ENCODE peak calls at places on chromosomes 2 and 18, in seven cellular contexts. Q is lower leg skin, E is upper lobe of left lung, O is fibroblast of villous mesenchyme, A is epithelial cell of esophagus, V is uterus, N is psoas muscle. K is an unnamed sample.

GRCh38 chr18:27057459-27058302 is 127.4 kb downstream of the CHST9 start:
- DNase-seq in O (no peak), A (no peak), V (peak; percentile 19), N (no peak), E (no peak), Q (no peak), K (peak; percentile 58)

GRCh38 chr2:21451418-21451817 is 327.6 kb downstream of the TDRD15 start:
- DNase-seq in N (no peak), V (no peak), Q (no peak), A (peak; percentile 10), O (no peak), E (no peak), K (no peak)

GRCh38 chr18:32934201-32934600 is 161.4 kb upstream of the KLHL14 start:
- DNase-seq in O (no peak), E (no peak), N (no peak), Q (no peak), A (no peak), V (no peak), K (no peak)

GRCh38 chr2:27494284-27494943 is 586 bp downstream of the FNDC4 start:
- DNase-seq in E (no peak), V (peak; percentile 30), A (no peak), Q (no peak), N (peak; percentile 75), O (peak; percentile 35), K (no peak)

GRCh38 chr18:53567935-53568574 is 656.4 kb downstream of the MBD2 start:
- DNase-seq in V (no peak), O (peak; percentile 18), Q (no peak), A (peak; percentile 35), N (no peak), E (no peak), K (peak; percentile 1)

GRCh38 chr18:25399554-25399953 is 47.6 kb upstream of the ZNF521 start:
- DNase-seq in Q (no peak), N (no peak), A (no peak), E (no peak), V (no peak), O (peak; percentile 21), K (no peak)

GRCh38 chr2:68764781-68765385 is 30.3 kb downstream of the ARHGAP25 start:
- DNase-seq in A (no peak), N (no peak), O (peak; percentile 92), Q (no peak), V (no peak), E (no peak), K (no peak)

GRCh38 chr2:100767224-100767653 is 52.7 kb upstream of the NPAS2 start:
- DNase-seq in O (peak; percentile 80), V (no peak), Q (no peak), N (no peak), E (no peak), A (peak; percentile 58), K (peak; percentile 59)

GRCh38 chr2:128442053-128442751 is 123.5 kb upstream of the HS6ST1 start:
- DNase-seq in V (no peak), E (peak; percentile 44), Q (peak; percentile 29), O (peak; percentile 93), A (no peak), N (no peak), K (peak; percentile 86)

GRCh38 chr2:23670245-23670592 is 256.7 kb downstream of the ATAD2B start:
- DNase-seq in N (no peak), O (no peak), A (no peak), Q (no peak), V (no peak), E (no peak), K (no peak)

GRCh38 chr2:145277922-145278321 is 758.0 kb upstream of the ZEB2 start:
- DNase-seq in N (no peak), A (peak; percentile 26), V (no peak), O (no peak), E (no peak), Q (no peak), K (no peak)

GRCh38 chr18:74899554-74899953 is 301.9 kb downstream of the ZNF407 start:
- DNase-seq in V (peak; percentile 29), N (peak; percentile 69), O (no peak), Q (no peak), A (peak; percentile 35), E (peak; percentile 29), K (no peak)

GRCh38 chr18:49473721-49474120 is 13.3 kb upstream of the DYM start:
- DNase-seq in O (no peak), N (no peak), A (no peak), E (no peak), Q (no peak), V (no peak), K (no peak)

GRCh38 chr2:3449106-3449505 is 69.6 kb downstream of the TRAPPC12 start:
- DNase-seq in N (no peak), O (peak; percentile 78), Q (no peak), A (no peak), V (peak; percentile 26), E (no peak), K (no peak)

GRCh38 chr2:231621051-231621879 is 28.6 kb downstream of the TEX44 start:
- DNase-seq in O (peak; percentile 84), Q (peak; percentile 63), V (peak; percentile 63), E (no peak), N (peak; percentile 70), A (peak; percentile 62), K (no peak)

GRCh38 chr2:204000446-204000845 is 63.9 kb downstream of the ICOS start:
- DNase-seq in V (no peak), A (no peak), N (no peak), Q (no peak), O (no peak), E (no peak), K (no peak)

GRCh38 chr2:113131343-113131933 is 4.0 kb downstream of the IL1RN start:
- DNase-seq in N (no peak), Q (no peak), E (no peak), A (no peak), V (no peak), O (no peak), K (no peak)

GRCh38 chr2:26696352-26696816 is 3.9 kb downstream of the KCNK3 start:
- DNase-seq in V (no peak), Q (no peak), N (no peak), E (no peak), A (peak; percentile 99), O (no peak), K (no peak)

GRCh38 chr2:85445316-85446295 is 27.1 kb downstream of the SH2D6 start:
- DNase-seq in A (peak; percentile 49), O (peak; percentile 93), N (peak; percentile 75), Q (no peak), V (peak; percentile 56), E (no peak), K (peak; percentile 17)

GRCh38 chr2:192886636-192887035 is 691.9 kb upstream of the TMEFF2 start:
- DNase-seq in E (no peak), V (no peak), Q (no peak), O (no peak), A (peak; percentile 79), N (no peak), K (no peak)

GRCh38 chr2:121297217-121297830 is 12.3 kb upstream of the TFCP2L1 start:
- DNase-seq in E (no peak), O (peak; percentile 12), A (peak; percentile 54), V (no peak), N (no peak), Q (no peak), K (no peak)

GRCh38 chr2:122203523-122203922 is 448.1 kb downstream of the TSN start:
- DNase-seq in A (peak; percentile 7), Q (no peak), V (no peak), O (peak; percentile 3), E (no peak), N (no peak), K (no peak)

GRCh38 chr2:158192515-158193234 is 91.0 kb downstream of the UPP2 start:
- DNase-seq in N (no peak), Q (no peak), E (no peak), A (no peak), O (no peak), V (no peak), K (no peak)

GRCh38 chr18:22311301-22311700 is 106.4 kb downstream of the CTAGE1 start:
- DNase-seq in V (no peak), E (no peak), O (no peak), N (no peak), Q (no peak), A (no peak), K (no peak)

GRCh38 chr18:35463050-35463449 is 34.7 kb downstream of the INO80C start:
- DNase-seq in V (no peak), N (no peak), Q (no peak), E (no peak), A (no peak), O (peak; percentile 86), K (no peak)

GRCh38 chr2:165927774-165928173 is 25.8 kb downstream of the TTC21B start:
- DNase-seq in N (no peak), E (no peak), A (no peak), O (no peak), V (no peak), Q (no peak), K (no peak)

GRCh38 chr2:236674238-236674637 is 104.6 kb downstream of the ACKR3 start:
- DNase-seq in E (peak; percentile 12), N (no peak), Q (no peak), V (no peak), A (no peak), O (no peak), K (no peak)

GRCh38 chr2:64646007-64646880 is 7.5 kb downstream of the SERTAD2 start:
- DNase-seq in A (peak; percentile 81), E (peak; percentile 92), V (peak; percentile 85), N (peak; percentile 87), O (peak; percentile 76), Q (peak; percentile 90), K (no peak)
- H3K4me3 ChIP-seq in A (no peak overlapping the region), E (no peak overlapping the region), V (no peak overlapping the region), N (peak overlapping the region; percentile 69), O (no peak overlapping the region), Q (no peak overlapping the region), K (no peak overlapping the region)

GRCh38 chr2:18410543-18410942 is 149.9 kb downstream of the RDH14 start:
- DNase-seq in Q (no peak), N (no peak), O (no peak), E (no peak), A (no peak), V (no peak), K (no peak)
- TF ChIP-seq CTCF in Q (no peak), N (no peak), O (no peak), E (no peak), A (peak; percentile 2), V (no peak), K (no peak)

DNA sequence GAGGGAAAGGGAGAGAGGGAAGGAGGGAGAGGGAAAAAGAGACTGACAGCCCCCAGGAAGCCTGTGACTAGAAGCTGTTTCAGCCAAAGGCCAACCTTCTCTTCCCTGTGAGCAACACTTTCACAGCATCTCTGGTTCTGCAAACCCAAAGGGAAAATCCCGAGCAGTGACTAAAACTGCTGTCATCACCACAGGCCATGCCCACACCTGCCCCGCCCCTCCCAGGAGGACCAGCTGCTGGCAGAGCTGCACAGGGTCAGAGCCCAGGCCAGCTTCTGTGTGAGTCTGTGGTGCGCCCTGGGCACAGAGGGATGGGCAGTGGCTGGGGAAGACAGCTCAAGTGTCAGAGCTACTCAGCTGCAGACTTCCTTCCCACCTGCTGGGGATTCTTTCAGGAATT is 64.9 kb upstream of the OTOS start:
- DNase-seq in O (peak; percentile 4), E (peak; percentile 15), Q (no peak), A (peak; percentile 96), N (peak; percentile 85), V (no peak), K (no peak)
- H3K4me3 ChIP-seq in O (no peak overlapping the region), E (no peak overlapping the region), Q (no peak overlapping the region), A (no peak overlapping the region), N (no peak overlapping the region), V (no peak overlapping the region), K (no peak overlapping the region)

DNA sequence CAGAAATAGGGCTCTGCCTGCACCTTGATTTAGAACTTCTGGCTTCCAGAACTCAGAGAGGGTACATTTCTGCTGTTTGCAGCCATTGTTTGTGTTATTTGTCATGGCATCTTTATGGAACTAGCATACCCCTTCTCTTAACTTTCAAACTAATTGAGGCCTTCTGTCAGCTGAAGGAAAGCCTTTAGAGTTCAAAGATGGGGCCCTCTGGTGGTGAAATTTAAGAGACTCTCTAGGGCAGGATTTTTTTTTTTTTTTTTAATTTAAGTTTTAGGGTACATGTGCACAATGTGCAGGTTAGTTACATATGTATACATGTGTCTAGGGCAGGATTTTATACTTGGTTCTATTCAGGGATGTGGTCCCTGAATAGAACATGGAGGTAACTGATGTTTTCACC is 260.6 kb upstream of the LINC00305 start:
- DNase-seq in E (no peak), Q (no peak), O (no peak), N (no peak), V (no peak), A (peak; percentile 11), K (no peak)
- TF ChIP-seq CTCF in E (no peak), Q (no peak), O (no peak), N (peak; percentile 3), V (no peak), A (peak; percentile 26), K (peak; percentile 20)

K was measured in LNCaP clone FGC.